ENCODE peak calls at places on chromosome 14, in nine cellular contexts. One of them, this sample, is unnamed.
A peak's percentile ranks its signal among the peaks of the same experiment; 100 is the strongest.

GRCh38 chr14:100374270-100374669 is 51.1 kb downstream of the SLC25A47 start:
- DNase-seq in LHCN-M2: no peak
- DNase-seq in amniotic stem cell: no peak
- DNase-seq in NCI-H510A treated with DMSO at 0.1 percent for 48 hours: no peak
- DNase-seq in central memory CD4-positive, alpha-beta T cell: no peak
- DNase-seq in NCI-H2171: no peak
- DNase-seq in EL: no peak
- DNase-seq in tibial artery: no peak
- DNase-seq in stimulated activated CD4-positive, alpha-beta T cell treated with anti-CD3 and anti-CD28 coated beads, Interleukin-15, amount 100 ng/mL, for 24 hours: peak; percentile 21
- DNase-seq in this sample: no peak

GRCh38 chr14:105364100-105364708 is 34.1 kb upstream of the TEX22 start:
- DNase-seq in LHCN-M2: peak; percentile 33
- DNase-seq in amniotic stem cell: peak; percentile 12
- DNase-seq in NCI-H510A treated with DMSO at 0.1 percent for 48 hours: no peak
- DNase-seq in central memory CD4-positive, alpha-beta T cell: peak; percentile 21
- DNase-seq in NCI-H2171: no peak
- DNase-seq in EL: peak; percentile 76
- DNase-seq in tibial artery: no peak
- DNase-seq in stimulated activated CD4-positive, alpha-beta T cell treated with anti-CD3 and anti-CD28 coated beads, Interleukin-15, amount 100 ng/mL, for 24 hours: peak; percentile 52
- DNase-seq in this sample: no peak

GRCh38 chr14:101878222-101879211 is 85.9 kb upstream of the DYNC1H1 start:
- DNase-seq in LHCN-M2: peak; percentile 91
- DNase-seq in amniotic stem cell: no peak
- DNase-seq in NCI-H510A treated with DMSO at 0.1 percent for 48 hours: no peak
- DNase-seq in central memory CD4-positive, alpha-beta T cell: no peak
- DNase-seq in NCI-H2171: no peak
- DNase-seq in EL: no peak
- DNase-seq in tibial artery: no peak
- DNase-seq in stimulated activated CD4-positive, alpha-beta T cell treated with anti-CD3 and anti-CD28 coated beads, Interleukin-15, amount 100 ng/mL, for 24 hours: peak; percentile 52
- DNase-seq in this sample: no peak

GRCh38 chr14:25431211-25432076 is 381.5 kb upstream of the STXBP6 start:
- DNase-seq in LHCN-M2: no peak
- DNase-seq in amniotic stem cell: no peak
- DNase-seq in NCI-H510A treated with DMSO at 0.1 percent for 48 hours: no peak
- DNase-seq in central memory CD4-positive, alpha-beta T cell: no peak
- DNase-seq in NCI-H2171: no peak
- DNase-seq in EL: no peak
- DNase-seq in tibial artery: no peak
- DNase-seq in stimulated activated CD4-positive, alpha-beta T cell treated with anti-CD3 and anti-CD28 coated beads, Interleukin-15, amount 100 ng/mL, for 24 hours: peak; percentile 10
- DNase-seq in this sample: peak; percentile 35

GRCh38 chr14:100313464-100314230 is 7.4 kb upstream of the SLC25A29 start:
- DNase-seq in LHCN-M2: no peak
- DNase-seq in amniotic stem cell: no peak
- DNase-seq in NCI-H510A treated with DMSO at 0.1 percent for 48 hours: no peak
- DNase-seq in central memory CD4-positive, alpha-beta T cell: no peak
- DNase-seq in NCI-H2171: no peak
- DNase-seq in EL: no peak
- DNase-seq in tibial artery: no peak
- DNase-seq in stimulated activated CD4-positive, alpha-beta T cell treated with anti-CD3 and anti-CD28 coated beads, Interleukin-15, amount 100 ng/mL, for 24 hours: no peak
- DNase-seq in this sample: no peak

GRCh38 chr14:103298620-103299019 is 35.4 kb upstream of the EIF5 start:
- DNase-seq in LHCN-M2: no peak
- DNase-seq in amniotic stem cell: no peak
- DNase-seq in NCI-H510A treated with DMSO at 0.1 percent for 48 hours: no peak
- DNase-seq in central memory CD4-positive, alpha-beta T cell: no peak
- DNase-seq in NCI-H2171: no peak
- DNase-seq in EL: no peak
- DNase-seq in tibial artery: peak; percentile 28
- DNase-seq in stimulated activated CD4-positive, alpha-beta T cell treated with anti-CD3 and anti-CD28 coated beads, Interleukin-15, amount 100 ng/mL, for 24 hours: no peak
- DNase-seq in this sample: no peak

GRCh38 chr14:80446356-80446755 is 235.1 kb upstream of the DIO2 start:
- DNase-seq in LHCN-M2: peak; percentile 2
- DNase-seq in amniotic stem cell: no peak
- DNase-seq in NCI-H510A treated with DMSO at 0.1 percent for 48 hours: no peak
- DNase-seq in central memory CD4-positive, alpha-beta T cell: no peak
- DNase-seq in NCI-H2171: no peak
- DNase-seq in EL: peak; percentile 36
- DNase-seq in tibial artery: no peak
- DNase-seq in stimulated activated CD4-positive, alpha-beta T cell treated with anti-CD3 and anti-CD28 coated beads, Interleukin-15, amount 100 ng/mL, for 24 hours: no peak
- DNase-seq in this sample: no peak

GRCh38 chr14:55889124-55889523 is 229.1 kb upstream of the PELI2 start:
- DNase-seq in LHCN-M2: no peak
- DNase-seq in amniotic stem cell: no peak
- DNase-seq in NCI-H510A treated with DMSO at 0.1 percent for 48 hours: no peak
- DNase-seq in central memory CD4-positive, alpha-beta T cell: no peak
- DNase-seq in NCI-H2171: peak; percentile 71
- DNase-seq in EL: no peak
- DNase-seq in tibial artery: no peak
- DNase-seq in stimulated activated CD4-positive, alpha-beta T cell treated with anti-CD3 and anti-CD28 coated beads, Interleukin-15, amount 100 ng/mL, for 24 hours: no peak
- DNase-seq in this sample: no peak

GRCh38 chr14:69317780-69318179 is 57.8 kb downstream of the GALNT16 start:
- DNase-seq in LHCN-M2: no peak
- DNase-seq in amniotic stem cell: no peak
- DNase-seq in NCI-H510A treated with DMSO at 0.1 percent for 48 hours: no peak
- DNase-seq in central memory CD4-positive, alpha-beta T cell: no peak
- DNase-seq in NCI-H2171: no peak
- DNase-seq in EL: no peak
- DNase-seq in tibial artery: peak; percentile 64
- DNase-seq in stimulated activated CD4-positive, alpha-beta T cell treated with anti-CD3 and anti-CD28 coated beads, Interleukin-15, amount 100 ng/mL, for 24 hours: no peak
- DNase-seq in this sample: no peak

GRCh38 chr14:39097159-39097558 is 5.9 kb downstream of the SEC23A start:
- DNase-seq in LHCN-M2: no peak
- DNase-seq in amniotic stem cell: no peak
- DNase-seq in NCI-H510A treated with DMSO at 0.1 percent for 48 hours: no peak
- DNase-seq in central memory CD4-positive, alpha-beta T cell: peak; percentile 21
- DNase-seq in NCI-H2171: no peak
- DNase-seq in EL: peak; percentile 13
- DNase-seq in tibial artery: no peak
- DNase-seq in stimulated activated CD4-positive, alpha-beta T cell treated with anti-CD3 and anti-CD28 coated beads, Interleukin-15, amount 100 ng/mL, for 24 hours: peak; percentile 26
- DNase-seq in this sample: no peak

GRCh38 chr14:20627337-20628032 is 14.0 kb downstream of the OR6S1 start:
- DNase-seq in LHCN-M2: no peak
- DNase-seq in amniotic stem cell: no peak
- DNase-seq in NCI-H510A treated with DMSO at 0.1 percent for 48 hours: no peak
- DNase-seq in central memory CD4-positive, alpha-beta T cell: no peak
- DNase-seq in NCI-H2171: no peak
- DNase-seq in EL: no peak
- DNase-seq in tibial artery: no peak
- DNase-seq in stimulated activated CD4-positive, alpha-beta T cell treated with anti-CD3 and anti-CD28 coated beads, Interleukin-15, amount 100 ng/mL, for 24 hours: no peak
- DNase-seq in this sample: no peak

GRCh38 chr14:53010193-53010592 is 59.3 kb upstream of the FERMT2 start:
- DNase-seq in LHCN-M2: no peak
- DNase-seq in amniotic stem cell: no peak
- DNase-seq in NCI-H510A treated with DMSO at 0.1 percent for 48 hours: no peak
- DNase-seq in central memory CD4-positive, alpha-beta T cell: no peak
- DNase-seq in NCI-H2171: no peak
- DNase-seq in EL: no peak
- DNase-seq in tibial artery: no peak
- DNase-seq in stimulated activated CD4-positive, alpha-beta T cell treated with anti-CD3 and anti-CD28 coated beads, Interleukin-15, amount 100 ng/mL, for 24 hours: no peak
- DNase-seq in this sample: no peak

This sample was measured in neuronal stem cell.